ENCODE peak calls at places on chromosome 1, in eight cellular contexts. K, D, J, L, M, S, V and R are unnamed samples.

GRCh38 chr1:203327684-203328457 is 22.6 kb downstream of the BTG2 start:
- DNase-seq in K (peak; percentile 63), D (no peak), J (peak; percentile 79), L (peak; percentile 68), M (peak; percentile 48), S (peak; percentile 97), V (no peak), R (peak; percentile 70)

GRCh38 chr1:89454845-89455521 is 69.6 kb upstream of the LRRC8B start:
- DNase-seq in K (no peak), D (no peak), J (peak; percentile 15), L (peak; percentile 60), M (peak; percentile 66), S (peak; percentile 44), V (no peak), R (no peak)

GRCh38 chr1:59556802-59557548 is 257.8 kb upstream of the HOOK1 start:
- DNase-seq in K (no peak), D (no peak), J (no peak), L (no peak), M (no peak), S (no peak), V (no peak), R (no peak)

GRCh38 chr1:247639381-247639981 is 34.1 kb downstream of the OR2G3 start:
- DNase-seq in K (peak; percentile 72), D (no peak), J (no peak), L (peak; percentile 94), M (peak; percentile 2), S (no peak), V (no peak), R (no peak)

GRCh38 chr1:94855307-94855700 is 35.1 kb downstream of the SLC44A3 start:
- DNase-seq in K (no peak), D (no peak), J (no peak), L (peak; percentile 76), M (no peak), S (no peak), V (no peak), R (no peak)

GRCh38 chr1:26959722-26960624 is at the start of gene KDF1:
- DNase-seq in K (no peak), D (no peak), J (no peak), L (no peak), M (no peak), S (peak; percentile 62), V (peak; percentile 54), R (no peak)

GRCh38 chr1:108877324-108877812 is 583 bp downstream of the GPSM2 start:
- DNase-seq in K (no peak), D (no peak), J (no peak), L (no peak), M (peak; percentile 42), S (no peak), V (no peak), R (peak; percentile 20)

GRCh38 chr1:117284408-117285215 is 73.9 kb upstream of the VTCN1 start:
- DNase-seq in K (no peak), D (no peak), J (peak; percentile 14), L (peak; percentile 66), M (peak; percentile 81), S (peak; percentile 30), V (no peak), R (no peak)

GRCh38 chr1:30639881-30640452 is 83.4 kb downstream of the MATN1 start:
- DNase-seq in K (no peak), D (no peak), J (no peak), L (no peak), M (no peak), S (no peak), V (no peak), R (no peak)

GRCh38 chr1:244028701-244029100 is 22.4 kb upstream of the ZBTB18 start:
- DNase-seq in K (no peak), D (no peak), J (no peak), L (no peak), M (no peak), S (no peak), V (no peak), R (no peak)

GRCh38 chr1:246302251-246302625 is 204.8 kb downstream of the SMYD3 start:
- DNase-seq in K (no peak), D (no peak), J (no peak), L (no peak), M (peak; percentile 69), S (no peak), V (no peak), R (no peak)

GRCh38 chr1:85307987-85308836 is 31.8 kb upstream of the BCL10 start:
- DNase-seq in K (peak; percentile 88), D (peak; percentile 60), J (peak; percentile 4), L (peak; percentile 97), M (peak; percentile 92), S (peak; percentile 89), V (peak; percentile 57), R (peak; percentile 57)

GRCh38 chr1:219296430-219296850 is 122.8 kb downstream of the LYPLAL1 start:
- DNase-seq in K (no peak), D (no peak), J (no peak), L (peak; percentile 33), M (no peak), S (no peak), V (no peak), R (no peak)

GRCh38 chr1:119673171-119673940 is 25.3 kb upstream of the ZNF697 start:
- DNase-seq in K (no peak), D (no peak), J (no peak), L (peak; percentile 56), M (peak; percentile 51), S (no peak), V (no peak), R (no peak)

GRCh38 chr1:40435876-40436275 is 14.4 kb upstream of the ZFP69B start:
- DNase-seq in K (no peak), D (no peak), J (no peak), L (no peak), M (peak; percentile 6), S (no peak), V (no peak), R (no peak)

GRCh38 chr1:214720561-214720960 is 117.6 kb downstream of the CENPF start:
- DNase-seq in K (no peak), D (no peak), J (no peak), L (peak; percentile 11), M (no peak), S (no peak), V (no peak), R (no peak)

GRCh38 chr1:6584126-6585080 is 4.6 kb downstream of the ZBTB48 start:
- DNase-seq in K (no peak), D (no peak), J (no peak), L (no peak), M (no peak), S (no peak), V (no peak), R (no peak)

GRCh38 chr1:5913876-5914275 is 78.3 kb downstream of the NPHP4 start:
- DNase-seq in K (no peak), D (no peak), J (no peak), L (no peak), M (no peak), S (no peak), V (no peak), R (no peak)

GRCh38 chr1:243946946-243947345 is 96.9 kb upstream of the AKT3 start:
- DNase-seq in K (no peak), D (no peak), J (no peak), L (peak; percentile 36), M (peak; percentile 52), S (peak; percentile 73), V (no peak), R (no peak)

GRCh38 chr1:47224676-47225399 is 7.2 kb downstream of the TAL1 start:
- DNase-seq in K (no peak), D (no peak), J (no peak), L (no peak), M (no peak), S (no peak), V (no peak), R (no peak)

GRCh38 chr1:212625781-212626450 is 17.4 kb downstream of the ATF3 start:
- DNase-seq in K (no peak), D (no peak), J (no peak), L (no peak), M (no peak), S (no peak), V (no peak), R (no peak)

GRCh38 chr1:153649867-153650235 is 8.7 kb upstream of the SNAPIN start:
- DNase-seq in K (peak; percentile 59), D (no peak), J (no peak), L (peak; percentile 44), M (no peak), S (no peak), V (no peak), R (no peak)